ENCODE peak calls at places on chromosome 9, in six cellular contexts. Q, I, D, B, C and S are unnamed samples.

GRCh38 chr9:94665606-94666005 is 26.3 kb upstream of the FBP1 start:
- DNase-seq in Q (no peak), I (no peak), D (no peak), B (no peak), C (no peak), S (no peak)

GRCh38 chr9:21801683-21802417 is 586 bp upstream of the MTAP start:
- DNase-seq in Q (peak), I (peak), D (peak), B (no peak), C (peak), S (peak)

GRCh38 chr9:25421560-25421959 is 256.7 kb downstream of the TUSC1 start:
- DNase-seq in Q (no peak), I (no peak), D (no peak), B (no peak), C (no peak), S (no peak)

GRCh38 chr9:137049544-137050449 is 3.8 kb upstream of the NPDC1 start:
- DNase-seq in Q (peak), I (no peak), D (peak), B (peak), C (no peak), S (peak)

GRCh38 chr9:136965771-136966484 is 11.4 kb upstream of the PTGDS start:
- DNase-seq in Q (no peak), I (no peak), D (no peak), B (peak), C (no peak), S (no peak)

GRCh38 chr9:96015876-96016686 is 140.6 kb downstream of the ERCC6L2 start:
- DNase-seq in Q (peak), I (no peak), D (no peak), B (no peak), C (peak), S (no peak)

GRCh38 chr9:114001794-114002261 is 76.3 kb downstream of the AMBP start:
- DNase-seq in Q (no peak), I (no peak), D (peak), B (no peak), C (no peak), S (peak)

GRCh38 chr9:86968258-86968920 is 21.1 kb upstream of the GAS1 start:
- DNase-seq in Q (no peak), I (no peak), D (no peak), B (no peak), C (peak), S (no peak)

GRCh38 chr9:70111042-70111602 is 67.5 kb downstream of the MAMDC2 start:
- DNase-seq in Q (peak), I (peak), D (peak), B (peak), C (peak), S (peak)

GRCh38 chr9:79598562-79599345 is 27.0 kb downstream of the TLE4 start:
- DNase-seq in Q (no peak), I (no peak), D (no peak), B (no peak), C (no peak), S (no peak)

GRCh38 chr9:121667214-121667613 is 15.8 kb downstream of the DAB2IP start:
- DNase-seq in Q (no peak), I (no peak), D (peak), B (no peak), C (no peak), S (no peak)

GRCh38 chr9:136533775-136534157 is 12.1 kb downstream of the NOTCH1 start:
- DNase-seq in Q (no peak), I (no peak), D (peak), B (no peak), C (no peak), S (no peak)

GRCh38 chr9:8799231-8800014 is 999.8 kb upstream of the DMAC1 start:
- DNase-seq in Q (no peak), I (no peak), D (no peak), B (no peak), C (no peak), S (no peak)

GRCh38 chr9:71145179-71145578 is 23.8 kb upstream of the TRPM3 start:
- DNase-seq in Q (no peak), I (no peak), D (no peak), B (peak), C (no peak), S (no peak)

GRCh38 chr9:132905726-132906125 is 27.0 kb downstream of the SPACA9 start:
- DNase-seq in Q (no peak), I (no peak), D (no peak), B (no peak), C (no peak), S (no peak)

GRCh38 chr9:114421147-114421546 is 33.4 kb upstream of the AKNA start:
- DNase-seq in Q (no peak), I (no peak), D (no peak), B (no peak), C (no peak), S (no peak)

GRCh38 chr9:1673300-1673699 is 341.8 kb upstream of the SMARCA2 start:
- DNase-seq in Q (no peak), I (no peak), D (no peak), B (no peak), C (no peak), S (no peak)

GRCh38 chr9:137640862-137641261 is 22.1 kb downstream of the EHMT1 start:
- DNase-seq in Q (no peak), I (no peak), D (no peak), B (no peak), C (no peak), S (no peak)

GRCh38 chr9:76557674-76558073 is 98.7 kb downstream of the GCNT1 start:
- DNase-seq in Q (peak), I (no peak), D (no peak), B (no peak), C (no peak), S (no peak)

GRCh38 chr9:124743686-124744348 is 27.3 kb downstream of the NR6A1 start:
- DNase-seq in Q (peak), I (no peak), D (no peak), B (no peak), C (peak), S (no peak)

GRCh38 chr9:6382681-6383080 is 30.3 kb upstream of the UHRF2 start:
- DNase-seq in Q (peak), I (no peak), D (no peak), B (no peak), C (peak), S (no peak)

GRCh38 chr9:15873573-15874177 is 320.8 kb downstream of the CCDC171 start:
- DNase-seq in Q (peak), I (peak), D (no peak), B (peak), C (peak), S (no peak)

GRCh38 chr9:94644543-94644942 is 5.2 kb upstream of the FBP1 start:
- DNase-seq in Q (no peak), I (no peak), D (no peak), B (no peak), C (no peak), S (no peak)

GRCh38 chr9:91775011-91775707 is 174.9 kb downstream of the ROR2 start:
- DNase-seq in Q (peak), I (peak), D (peak), B (peak), C (no peak), S (peak)

GRCh38 chr9:131299346-131299745 is 9.8 kb downstream of the PLPP7 start:
- DNase-seq in Q (no peak), I (no peak), D (no peak), B (no peak), C (no peak), S (no peak)

GRCh38 chr9:116073826-116074225 is 79.8 kb upstream of the PAPPA start:
- DNase-seq in Q (peak), I (no peak), D (no peak), B (no peak), C (peak), S (no peak)

GRCh38 chr9:37706290-37706689 is 47.3 kb upstream of the TRMT10B start:
- DNase-seq in Q (no peak), I (no peak), D (no peak), B (no peak), C (peak), S (no peak)

GRCh38 chr9:18490591-18491370 is 16.8 kb downstream of the ADAMTSL1 start:
- DNase-seq in Q (peak), I (no peak), D (no peak), B (no peak), C (peak), S (no peak)

GRCh38 chr9:91421987-91422765 is 1.5 kb downstream of the NFIL3 start:
- DNase-seq in Q (peak), I (no peak), D (peak), B (no peak), C (peak), S (peak)

GRCh38 chr9:131608469-131609115 is 63.3 kb downstream of the PRRT1B start:
- DNase-seq in Q (peak), I (peak), D (no peak), B (no peak), C (peak), S (peak)

GRCh38 chr9:91676042-91676441 is 252.4 kb upstream of the NFIL3 start:
- DNase-seq in Q (no peak), I (peak), D (peak), B (no peak), C (peak), S (no peak)

GRCh38 chr9:98248737-98249474 is 6.5 kb downstream of the TBC1D2 start:
- DNase-seq in Q (peak), I (no peak), D (peak), B (peak), C (peak), S (no peak)

GRCh38 chr9:503331-503730 is 288.7 kb downstream of the DOCK8 start:
- DNase-seq in Q (no peak), I (no peak), D (no peak), B (no peak), C (no peak), S (peak)
- H3K9ac ChIP-seq in Q (no peak), I (no peak), D (no peak), B (no peak), C (no peak), S (no peak)

DNA sequence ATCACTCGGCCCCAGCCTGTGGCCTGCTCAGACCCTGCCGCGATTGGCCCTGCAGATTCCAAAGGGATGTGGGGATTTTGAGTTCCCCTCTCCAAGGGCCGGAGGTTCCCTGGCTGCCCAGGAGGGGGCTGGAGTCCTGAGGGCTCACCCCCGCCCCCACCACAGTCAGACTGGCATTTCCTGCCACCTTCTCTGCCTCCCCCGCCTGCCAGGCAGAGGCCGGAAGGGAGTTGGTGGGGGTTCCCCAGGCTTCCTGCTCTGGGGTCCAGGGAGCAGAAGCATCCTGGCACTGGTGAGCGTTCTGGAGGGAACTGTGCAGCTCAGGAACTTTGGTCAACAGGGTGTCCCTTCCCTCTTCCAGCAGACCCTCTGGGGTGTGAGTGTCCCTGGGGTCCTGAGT is 70.6 kb downstream of the RXRA start:
- DNase-seq in Q (no peak), I (no peak), D (no peak), B (no peak), C (no peak), S (no peak)
- TF ChIP-seq CTCF in Q (no peak), I (no peak), D (no peak), B (no peak), C (no peak), S (no peak)

GRCh38 chr9:120235081-120235480 is 344.9 kb downstream of the CDK5RAP2 start:
- DNase-seq in Q (no peak), I (no peak), D (no peak), B (no peak), C (no peak), S (no peak)
- H3K9ac ChIP-seq in Q (no peak), I (no peak), D (no peak), B (no peak), C (no peak), S (no peak)

GRCh38 chr9:126397056-126397455 is 70.4 kb downstream of the MVB12B start:
- DNase-seq in Q (no peak), I (no peak), D (no peak), B (no peak), C (no peak), S (no peak)
- TF ChIP-seq CTCF in Q (no peak), I (no peak), D (no peak), B (no peak), C (no peak), S (peak)

GRCh38 chr9:72526901-72527800 is 5.7 kb downstream of the TMC1 start:
- DNase-seq in Q (peak), I (peak), D (peak), B (peak), C (peak), S (peak)
- H3K9ac ChIP-seq in Q (peak), I (peak), D (peak), B (peak), C (peak), S (peak)

GRCh38 chr9:23648651-23649050 is 177.4 kb downstream of the ELAVL2 start:
- DNase-seq in Q (no peak), I (no peak), D (no peak), B (no peak), C (no peak), S (no peak)

GRCh38 chr9:23644326-23644725 is 181.7 kb downstream of the ELAVL2 start:
- DNase-seq in Q (no peak), I (no peak), D (no peak), B (no peak), C (no peak), S (no peak)

GRCh38 chr9:23638837-23639426 is 187.1 kb downstream of the ELAVL2 start:
- DNase-seq in Q (no peak), I (no peak), D (no peak), B (no peak), C (peak), S (no peak)

GRCh38 chr9:23644906-23645305 is 181.1 kb downstream of the ELAVL2 start:
- DNase-seq in Q (no peak), I (no peak), D (no peak), B (no peak), C (no peak), S (no peak)

DNA sequence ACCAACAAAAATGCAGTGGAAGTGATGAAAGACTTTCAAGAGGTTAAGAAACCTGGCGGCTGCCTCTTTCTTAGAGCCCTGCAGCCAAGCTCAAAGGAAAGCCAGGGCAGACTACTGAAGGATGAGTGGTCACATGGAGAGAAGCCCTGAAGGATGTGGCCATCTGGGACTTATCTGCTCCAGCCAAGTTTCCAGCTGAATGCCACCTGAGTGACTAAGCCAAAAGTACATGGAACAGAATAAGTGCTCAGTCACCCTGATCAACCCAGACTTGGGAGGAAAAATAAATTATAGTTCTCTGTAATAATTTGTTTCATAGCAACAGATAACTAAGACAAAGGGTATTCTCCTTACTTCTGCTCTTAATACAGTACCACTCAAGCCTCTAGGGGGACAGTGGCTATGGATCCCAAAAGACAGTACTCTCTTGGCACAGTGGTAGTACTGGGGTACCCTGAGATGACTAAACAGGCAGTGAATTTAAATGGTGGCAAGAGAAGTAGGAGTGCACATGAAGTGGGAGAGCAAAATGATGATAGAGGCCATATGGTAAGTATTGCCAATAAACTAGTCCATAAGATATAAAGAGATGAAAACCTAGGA is 182.3 kb downstream of the ELAVL2 start:
- DNase-seq in Q (no peak), I (no peak), D (no peak), B (no peak), C (peak), S (no peak)
- TF ChIP-seq CTCF in Q (no peak), I (no peak), D (no peak), B (no peak), C (no peak), S (peak)

DNA sequence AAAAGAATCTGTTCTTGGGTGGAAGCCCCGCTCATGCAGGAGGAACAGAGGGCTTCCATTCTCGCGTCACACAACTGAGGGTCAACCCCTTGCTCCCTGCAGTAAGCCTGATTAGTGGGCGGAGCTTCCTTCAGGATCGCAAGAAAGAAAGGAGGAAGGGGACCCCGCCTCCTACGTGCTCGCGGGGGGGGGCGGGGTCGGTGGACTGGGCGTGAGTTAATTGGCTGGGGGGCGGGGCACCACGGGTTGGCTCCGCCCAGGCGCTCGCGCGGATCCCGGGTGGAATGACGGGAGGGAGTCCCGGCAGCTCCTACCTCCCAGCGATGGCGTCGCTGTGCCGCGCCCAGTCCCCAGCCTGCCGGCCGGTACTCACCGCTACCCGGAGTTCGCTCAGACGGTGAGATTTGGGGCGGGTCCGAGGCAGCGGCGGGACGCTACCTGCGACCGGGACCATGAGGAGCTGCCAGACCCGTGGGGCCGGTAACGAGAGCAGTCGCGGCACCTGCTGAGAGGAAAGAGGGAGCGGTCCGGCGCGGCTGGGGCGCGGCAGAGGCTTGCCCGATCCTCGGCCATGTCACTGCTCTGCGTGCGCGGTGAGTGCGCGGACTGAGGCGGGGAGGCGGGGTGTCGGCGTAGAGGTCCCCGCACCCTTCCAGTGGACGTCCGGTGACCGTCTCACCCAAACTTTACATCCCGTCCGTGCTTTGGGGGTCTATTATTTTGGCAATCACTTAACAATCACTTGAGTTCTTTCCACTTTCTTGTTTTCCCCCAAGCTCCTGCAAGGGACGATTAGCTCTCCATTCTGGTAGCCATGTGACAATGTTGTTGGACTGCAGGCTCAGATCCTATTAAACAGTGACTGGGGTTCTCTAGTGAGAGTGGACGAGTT is at the start of gene UNC13B:
- DNase-seq in Q (peak), I (peak), D (peak), B (peak), C (peak), S (peak)
- H3K9ac ChIP-seq in Q (peak), I (peak), D (peak), B (peak), C (peak), S (peak)

GRCh38 chr9:84781431-84781830 is 111.9 kb downstream of the NTRK2 start:
- DNase-seq in Q (no peak), I (no peak), D (no peak), B (no peak), C (no peak), S (peak)
- TF ChIP-seq CTCF in Q (peak), I (peak), D (no peak), B (no peak), C (peak), S (peak)

GRCh38 chr9:125759812-125760134 is 12.6 kb downstream of the PBX3 start:
- DNase-seq in Q (no peak), I (no peak), D (no peak), B (no peak), C (no peak), S (peak)
- H3K9ac ChIP-seq in Q (peak), I (no peak), D (no peak), B (no peak), C (peak), S (no peak)